ENCODE peak calls at places on chromosomes 5 and 9, in five cellular contexts. B, P, I, F and G are unnamed samples.

GRCh38 chr9:36204906-36205547 is 14.3 kb downstream of the CLTA start:
- DNase-seq in B (peak), P (peak), I (no peak), F (no peak), G (no peak)

GRCh38 chr9:36101916-36102741 is 34.4 kb upstream of the GLIPR2 start:
- DNase-seq in B (no peak), P (no peak), I (peak), F (peak), G (peak)

GRCh38 chr5:33941090-33941489 is 4.9 kb downstream of the RXFP3 start:
- DNase-seq in B (no peak), P (no peak), I (no peak), F (no peak), G (no peak)

GRCh38 chr5:172715931-172716682 is 54.9 kb downstream of the DUSP1 start:
- DNase-seq in B (peak), P (no peak), I (no peak), F (no peak), G (no peak)

GRCh38 chr9:77598510-77598909 is 49.6 kb downstream of the GNA14 start:
- DNase-seq in B (no peak), P (peak), I (no peak), F (peak), G (peak)

GRCh38 chr5:130316971-130317421 is 412.7 kb downstream of the CHSY3 start:
- DNase-seq in B (peak), P (no peak), I (no peak), F (no peak), G (no peak)

GRCh38 chr5:161314033-161314432 is 232.5 kb downstream of the GABRB2 start:
- DNase-seq in B (no peak), P (no peak), I (no peak), F (no peak), G (no peak)

GRCh38 chr5:115068239-115069086 is 101.2 kb downstream of the TRIM36 start:
- DNase-seq in B (no peak), P (peak), I (no peak), F (peak), G (peak)

GRCh38 chr9:108108802-108109448 is 619.4 kb upstream of the KLF4 start:
- DNase-seq in B (no peak), P (no peak), I (no peak), F (peak), G (peak)

GRCh38 chr9:93673844-93674334 is 97.5 kb downstream of the PHF2 start:
- DNase-seq in B (no peak), P (peak), I (no peak), F (no peak), G (no peak)

GRCh38 chr9:137021979-137022619 is 5.9 kb downstream of the ABCA2 start:
- DNase-seq in B (peak), P (peak), I (no peak), F (peak), G (peak)

GRCh38 chr5:135335031-135335828 is 63.8 kb downstream of the MACROH2A1 start:
- DNase-seq in B (no peak), P (no peak), I (no peak), F (peak), G (peak)

GRCh38 chr5:57304931-57305330 is 131.1 kb downstream of the GPBP1 start:
- DNase-seq in B (no peak), P (no peak), I (no peak), F (no peak), G (no peak)

GRCh38 chr5:14465086-14465485 is 116.5 kb upstream of the OTULINL start:
- DNase-seq in B (no peak), P (no peak), I (no peak), F (peak), G (peak)

GRCh38 chr5:74035521-74035937 is 409.5 kb downstream of the ARHGEF28 start:
- DNase-seq in B (no peak), P (peak), I (peak), F (peak), G (peak)

GRCh38 chr9:136658849-136659535 is 3.7 kb upstream of the EGFL7 start:
- DNase-seq in B (no peak), P (no peak), I (no peak), F (no peak), G (no peak)

GRCh38 chr5:180241600-180241999 is 32.6 kb upstream of the RASGEF1C start:
- DNase-seq in B (no peak), P (no peak), I (no peak), F (no peak), G (no peak)

GRCh38 chr9:94639996-94640376 is 668 bp upstream of the FBP1 start:
- DNase-seq in B (peak), P (no peak), I (no peak), F (no peak), G (no peak)

DNA sequence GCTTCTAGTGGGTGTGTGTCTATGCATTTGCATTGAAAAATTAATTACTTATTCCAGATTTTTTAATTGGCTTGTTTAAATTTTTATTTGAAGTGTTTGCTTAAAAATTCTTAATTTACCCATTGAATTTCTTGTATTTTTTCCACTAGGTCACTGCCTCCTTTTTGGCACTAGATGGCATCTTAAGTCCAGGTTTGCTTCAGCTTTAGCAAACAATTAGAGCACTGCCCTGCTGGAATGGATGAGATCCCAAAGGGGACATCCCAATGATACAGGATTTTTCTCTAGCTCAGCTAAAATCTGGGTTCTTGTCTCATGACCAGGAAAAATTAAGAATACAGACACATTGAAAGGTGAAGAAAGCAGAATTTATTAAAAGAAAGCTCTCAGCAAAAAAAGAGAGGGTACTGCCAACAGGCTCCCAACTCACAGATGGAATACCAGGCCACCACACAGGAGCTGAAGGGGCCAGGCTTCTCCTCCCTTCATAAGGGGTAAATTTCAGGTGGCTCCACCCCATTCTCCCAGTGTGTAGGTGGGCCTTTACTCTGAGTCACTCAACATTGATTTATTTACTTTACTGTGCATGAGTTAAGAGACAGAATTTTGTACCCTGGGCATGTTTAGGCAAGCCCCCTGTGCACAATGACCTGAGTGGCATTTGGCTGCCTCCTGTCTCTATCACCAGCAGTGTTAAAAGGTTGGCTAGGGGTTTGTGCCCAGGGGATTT is 532.4 kb downstream of the ANXA1 start:
- DNase-seq in B (peak), P (peak), I (no peak), F (peak), G (peak)
- TF ChIP-seq CTCF in B (peak), P (peak), I (no peak), F (peak), G (peak)

DNA sequence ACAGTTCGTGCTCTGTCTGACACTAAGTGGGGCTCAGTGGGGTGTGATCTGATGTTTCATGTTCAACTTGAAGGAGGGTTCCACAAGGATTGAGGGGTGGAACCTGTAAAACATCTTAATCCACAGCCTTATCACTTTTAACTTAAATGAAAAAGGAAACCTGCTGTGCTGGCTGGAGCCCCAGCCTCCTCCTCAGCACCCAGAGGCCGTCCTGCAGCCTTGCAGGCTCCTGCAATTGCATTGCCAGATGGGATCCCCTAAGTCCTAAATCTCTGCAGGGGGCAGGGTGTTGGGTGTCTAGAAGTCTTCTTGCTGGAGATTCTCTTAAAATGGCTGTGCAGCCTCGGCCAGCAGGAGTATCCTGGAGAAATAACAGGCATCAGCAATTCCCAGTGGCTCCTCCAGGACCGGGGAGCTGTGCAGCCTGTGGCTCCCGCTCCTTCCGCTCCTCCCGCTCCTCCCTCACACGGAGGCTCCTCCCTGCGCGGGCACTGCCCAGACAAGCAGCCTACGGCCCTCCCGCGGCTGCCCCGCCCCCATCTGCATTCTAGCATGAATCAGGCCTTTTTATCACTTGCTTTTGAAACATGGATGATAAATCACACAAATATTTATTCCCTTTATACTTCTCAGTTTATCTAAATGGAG is 131.0 kb downstream of the ADAMTS16 start:
- DNase-seq in B (peak), P (peak), I (peak), F (peak), G (peak)
- TF ChIP-seq CTCF in B (no peak), P (peak), I (no peak), F (no peak), G (peak)

DNA sequence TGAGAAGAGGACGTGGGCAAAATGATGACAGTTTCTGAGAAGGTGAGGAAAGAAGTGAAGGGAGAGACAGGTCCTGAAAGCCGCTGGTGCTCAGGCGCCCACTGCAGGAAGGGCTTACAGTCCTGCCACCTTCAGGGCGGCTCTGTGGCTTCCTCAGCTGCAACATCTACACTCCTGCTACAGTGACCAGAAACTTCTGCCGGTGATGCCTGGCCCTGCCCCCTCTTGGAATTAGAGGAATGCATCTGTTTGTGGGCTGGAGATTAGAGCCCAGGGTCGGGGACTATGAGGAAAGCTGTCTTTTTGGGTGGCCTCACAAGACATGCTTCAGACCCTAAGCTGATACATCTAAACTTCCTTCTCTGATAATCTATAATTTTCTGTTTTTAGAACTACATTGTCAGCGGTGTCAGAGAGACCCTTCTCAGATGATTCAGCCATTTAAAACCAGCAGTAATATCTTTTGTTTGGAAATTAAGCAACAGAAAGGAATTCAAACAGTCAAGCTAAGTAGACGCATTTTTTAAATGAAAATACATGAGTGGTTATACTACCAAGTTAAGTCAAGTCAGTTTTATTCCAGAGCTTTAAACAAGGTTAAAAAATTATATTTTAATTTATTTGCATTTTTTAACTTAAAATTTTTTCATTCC is 30.4 kb downstream of the PRDM6 start:
- DNase-seq in B (peak), P (no peak), I (no peak), F (peak), G (peak)
- TF ChIP-seq CTCF in B (peak), P (no peak), I (no peak), F (no peak), G (peak)

GRCh38 chr9:123138156-123138555 is 104.7 kb downstream of the GPR21 start:
- DNase-seq in B (no peak), P (no peak), I (no peak), F (no peak), G (no peak)
- TF ChIP-seq CTCF in B (no peak), P (no peak), I (no peak), F (no peak), G (no peak)

DNA sequence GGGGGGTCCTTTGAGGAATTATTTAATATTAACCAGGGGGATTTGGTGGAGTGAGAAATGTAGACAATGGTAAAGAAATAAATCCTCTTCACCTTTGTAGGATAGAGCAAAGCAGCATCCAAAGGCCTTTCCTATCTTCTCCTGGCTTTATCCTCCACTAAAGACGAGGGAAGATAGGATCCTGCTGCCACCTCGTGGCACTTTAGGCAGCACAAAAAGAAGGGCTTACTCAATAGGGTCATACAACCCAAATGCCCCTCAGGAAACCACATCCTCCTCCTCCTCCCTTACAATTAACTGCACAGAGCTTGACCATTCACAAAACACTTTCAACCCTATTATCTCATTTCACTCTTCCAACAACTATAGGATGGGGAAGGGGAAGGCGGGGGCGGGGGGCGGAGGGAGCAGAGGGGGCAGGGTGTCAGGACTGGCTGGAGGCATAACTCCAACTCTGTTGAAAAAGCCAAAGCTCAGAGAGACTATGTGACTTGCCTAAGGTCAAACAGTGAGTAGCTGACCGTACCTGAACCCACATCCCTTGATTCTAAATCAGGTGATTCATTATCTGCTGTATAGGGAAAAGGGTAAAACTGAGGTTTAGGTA is 45.4 kb upstream of the MYOT start:
- DNase-seq in B (peak), P (peak), I (no peak), F (peak), G (peak)
- TF ChIP-seq CTCF in B (peak), P (peak), I (no peak), F (peak), G (peak)

DNA sequence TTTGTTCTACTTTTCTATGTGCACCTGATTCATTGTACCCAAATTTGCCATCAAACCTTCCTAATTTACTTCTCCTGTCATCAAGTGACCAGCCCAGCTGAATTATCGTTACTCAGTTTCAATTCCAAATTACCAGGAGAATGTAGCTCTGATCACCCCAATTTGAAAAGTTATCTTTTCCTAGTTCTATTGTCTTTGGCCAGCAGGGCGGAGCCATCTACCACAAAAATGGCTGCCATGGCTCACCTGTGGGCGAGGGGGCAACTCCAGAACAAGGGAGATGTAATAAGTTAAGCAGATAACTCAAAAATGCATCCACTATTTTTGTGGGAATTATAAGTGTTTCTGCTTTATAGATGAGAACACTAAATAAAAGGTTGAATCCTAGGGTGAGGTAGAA is 133.8 kb upstream of the MOCS2 start:
- DNase-seq in B (no peak), P (no peak), I (no peak), F (no peak), G (no peak)
- TF ChIP-seq CTCF in B (peak), P (no peak), I (no peak), F (no peak), G (no peak)

DNA sequence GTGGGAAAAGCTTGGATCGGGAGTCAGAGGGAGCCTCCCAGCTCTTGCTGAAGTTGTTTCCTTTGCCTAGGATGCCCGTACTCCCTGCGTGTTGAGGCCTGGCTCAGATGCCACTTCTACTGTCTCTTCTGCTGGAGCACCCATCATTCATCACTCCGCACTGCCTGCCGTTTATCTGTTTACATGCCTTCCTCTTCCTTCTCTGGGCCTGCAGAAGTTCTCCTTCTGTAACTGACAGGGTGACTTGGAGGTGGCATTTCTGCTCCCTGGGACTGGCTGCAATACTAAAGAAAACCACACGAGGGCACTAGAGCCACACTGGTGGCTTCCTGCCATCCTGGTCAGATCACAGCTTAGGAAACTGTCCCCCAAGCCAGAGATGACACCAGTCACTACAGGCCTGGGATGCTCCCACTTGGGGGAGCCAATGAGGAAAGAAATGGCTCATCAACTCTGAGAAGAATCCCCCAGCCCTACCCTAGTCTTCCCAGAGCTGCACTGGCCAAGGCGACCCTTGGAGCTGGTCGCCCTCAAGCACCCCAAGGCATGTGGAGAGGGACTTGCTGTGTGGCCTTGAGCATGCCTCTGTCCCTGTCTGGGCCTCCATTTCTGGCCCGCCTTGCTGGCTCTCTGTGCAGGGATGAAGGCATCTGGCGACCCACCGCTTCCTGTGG is 9.7 kb upstream of the SLC25A51 start:
- DNase-seq in B (peak), P (peak), I (peak), F (peak), G (peak)
- TF ChIP-seq CTCF in B (peak), P (peak), I (no peak), F (peak), G (peak)

DNA sequence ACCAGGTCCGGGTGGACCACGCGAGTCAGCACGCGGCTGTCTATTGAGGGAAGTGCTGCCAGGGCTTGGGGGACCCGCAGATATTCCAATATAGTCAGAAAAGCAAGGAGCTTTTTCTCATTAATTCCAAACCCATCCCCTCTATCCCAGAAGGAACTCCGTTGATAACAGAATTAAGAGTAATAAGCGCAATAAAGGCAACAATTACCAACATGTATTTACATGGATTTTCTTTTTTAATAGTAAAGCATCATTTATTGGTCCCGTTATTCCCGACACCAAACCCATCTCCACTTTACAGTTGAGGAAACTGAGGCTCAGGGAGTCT is 7.7 kb downstream of the PHF19 start:
- DNase-seq in B (no peak), P (no peak), I (no peak), F (no peak), G (no peak)
- TF ChIP-seq CTCF in B (no peak), P (no peak), I (no peak), F (no peak), G (no peak)

GRCh38 chr9:130692365-130692764 is 1.2 kb upstream of the EXOSC2 start:
- DNase-seq in B (peak), P (peak), I (no peak), F (no peak), G (no peak)
- TF ChIP-seq CTCF in B (peak), P (peak), I (no peak), F (no peak), G (peak)